ENCODE peak calls at places on chromosomes 6 and 20, in five cellular contexts. One of them, this sample, is unnamed.

GRCh38 chr6:81697564-81697963 is 54.9 kb downstream of the TENT5A start:
- DNase-seq in NCI-H1417: no peak
- DNase-seq in activated B cell treated with CpG ODN at 0.5 μM for 24 hours: no peak
- DNase-seq in activated CD8-positive, alpha-beta memory T cell treated with anti-CD3 and anti-CD28 coated beads for 24 hours: no peak
- DNase-seq in HTR-8/SVneo: no peak
- DNase-seq in this sample: no peak

GRCh38 chr6:141675957-141676356 is 456.8 kb upstream of the GJE1 start:
- DNase-seq in activated CD8-positive, alpha-beta memory T cell treated with anti-CD3 and anti-CD28 coated beads for 24 hours: no peak
- DNase-seq in HTR-8/SVneo: no peak
- DNase-seq in NCI-H1417: no peak
- DNase-seq in activated B cell treated with CpG ODN at 0.5 μM for 24 hours: no peak
- DNase-seq in this sample: no peak

GRCh38 chr6:13229205-13230085 is 98.9 kb downstream of the TBC1D7 start:
- DNase-seq in HTR-8/SVneo: no peak
- DNase-seq in NCI-H1417: peak; percentile 5
- DNase-seq in activated CD8-positive, alpha-beta memory T cell treated with anti-CD3 and anti-CD28 coated beads for 24 hours: peak; percentile 78
- DNase-seq in activated B cell treated with CpG ODN at 0.5 μM for 24 hours: peak; percentile 28
- DNase-seq in this sample: peak; percentile 28

GRCh38 chr6:17998003-17998402 is 10.6 kb upstream of the KIF13A start:
- DNase-seq in NCI-H1417: no peak
- DNase-seq in HTR-8/SVneo: no peak
- DNase-seq in activated CD8-positive, alpha-beta memory T cell treated with anti-CD3 and anti-CD28 coated beads for 24 hours: no peak
- DNase-seq in activated B cell treated with CpG ODN at 0.5 μM for 24 hours: no peak
- DNase-seq in this sample: no peak

GRCh38 chr6:42704251-42704936 is 18.0 kb downstream of the PRPH2 start:
- DNase-seq in NCI-H1417: peak; percentile 61
- DNase-seq in activated CD8-positive, alpha-beta memory T cell treated with anti-CD3 and anti-CD28 coated beads for 24 hours: no peak
- DNase-seq in HTR-8/SVneo: no peak
- DNase-seq in activated B cell treated with CpG ODN at 0.5 μM for 24 hours: no peak
- DNase-seq in this sample: no peak

GRCh38 chr6:63643862-63644261 is 8.3 kb downstream of the PHF3 start:
- DNase-seq in activated CD8-positive, alpha-beta memory T cell treated with anti-CD3 and anti-CD28 coated beads for 24 hours: no peak
- DNase-seq in activated B cell treated with CpG ODN at 0.5 μM for 24 hours: no peak
- DNase-seq in NCI-H1417: no peak
- DNase-seq in HTR-8/SVneo: no peak
- DNase-seq in this sample: no peak

GRCh38 chr6:162907876-162908481 is 180.2 kb downstream of the PACRG start:
- DNase-seq in NCI-H1417: no peak
- DNase-seq in activated B cell treated with CpG ODN at 0.5 μM for 24 hours: no peak
- DNase-seq in activated CD8-positive, alpha-beta memory T cell treated with anti-CD3 and anti-CD28 coated beads for 24 hours: no peak
- DNase-seq in HTR-8/SVneo: no peak
- DNase-seq in this sample: no peak

GRCh38 chr6:72446427-72446826 is 175.4 kb upstream of the KCNQ5 start:
- DNase-seq in activated CD8-positive, alpha-beta memory T cell treated with anti-CD3 and anti-CD28 coated beads for 24 hours: no peak
- DNase-seq in activated B cell treated with CpG ODN at 0.5 μM for 24 hours: no peak
- DNase-seq in HTR-8/SVneo: no peak
- DNase-seq in NCI-H1417: no peak
- DNase-seq in this sample: no peak

GRCh38 chr6:149723771-149724417 is 6.0 kb upstream of the LATS1 start:
- DNase-seq in NCI-H1417: peak; percentile 34
- DNase-seq in activated CD8-positive, alpha-beta memory T cell treated with anti-CD3 and anti-CD28 coated beads for 24 hours: no peak
- DNase-seq in activated B cell treated with CpG ODN at 0.5 μM for 24 hours: no peak
- DNase-seq in HTR-8/SVneo: peak; percentile 42
- DNase-seq in this sample: peak; percentile 11

GRCh38 chr6:84177253-84177652 is 50.2 kb downstream of the CEP162 start:
- DNase-seq in NCI-H1417: no peak
- DNase-seq in activated CD8-positive, alpha-beta memory T cell treated with anti-CD3 and anti-CD28 coated beads for 24 hours: no peak
- DNase-seq in activated B cell treated with CpG ODN at 0.5 μM for 24 hours: no peak
- DNase-seq in HTR-8/SVneo: no peak
- DNase-seq in this sample: no peak

GRCh38 chr20:54928564-54928963 is 453.2 kb downstream of the DOK5 start:
- DNase-seq in HTR-8/SVneo: no peak
- DNase-seq in activated B cell treated with CpG ODN at 0.5 μM for 24 hours: no peak
- DNase-seq in NCI-H1417: no peak
- DNase-seq in activated CD8-positive, alpha-beta memory T cell treated with anti-CD3 and anti-CD28 coated beads for 24 hours: no peak
- DNase-seq in this sample: no peak

GRCh38 chr20:9400371-9401025 is 113.9 kb upstream of the LAMP5 start:
- DNase-seq in activated B cell treated with CpG ODN at 0.5 μM for 24 hours: no peak
- DNase-seq in activated CD8-positive, alpha-beta memory T cell treated with anti-CD3 and anti-CD28 coated beads for 24 hours: no peak
- DNase-seq in NCI-H1417: peak; percentile 21
- DNase-seq in HTR-8/SVneo: no peak
- DNase-seq in this sample: no peak

GRCh38 chr20:63179876-63180275 is 36.1 kb downstream of the YTHDF1 start:
- DNase-seq in activated B cell treated with CpG ODN at 0.5 μM for 24 hours: no peak
- DNase-seq in NCI-H1417: no peak
- DNase-seq in HTR-8/SVneo: no peak
- DNase-seq in activated CD8-positive, alpha-beta memory T cell treated with anti-CD3 and anti-CD28 coated beads for 24 hours: no peak
- DNase-seq in this sample: no peak

GRCh38 chr6:39923394-39923793 is 10.9 kb downstream of the MOCS1 start:
- DNase-seq in activated B cell treated with CpG ODN at 0.5 μM for 24 hours: no peak
- DNase-seq in NCI-H1417: no peak
- DNase-seq in activated CD8-positive, alpha-beta memory T cell treated with anti-CD3 and anti-CD28 coated beads for 24 hours: no peak
- DNase-seq in HTR-8/SVneo: no peak
- DNase-seq in this sample: peak; percentile 2

GRCh38 chr6:31720196-31720770 is 1.3 kb downstream of the LY6G6C start:
- DNase-seq in activated B cell treated with CpG ODN at 0.5 μM for 24 hours: no peak
- DNase-seq in HTR-8/SVneo: no peak
- DNase-seq in activated CD8-positive, alpha-beta memory T cell treated with anti-CD3 and anti-CD28 coated beads for 24 hours: no peak
- DNase-seq in NCI-H1417: no peak
- DNase-seq in this sample: peak; percentile 69

GRCh38 chr20:45826381-45827019 is 612 bp downstream of the TNNC2 start:
- DNase-seq in activated B cell treated with CpG ODN at 0.5 μM for 24 hours: no peak
- DNase-seq in HTR-8/SVneo: no peak
- DNase-seq in activated CD8-positive, alpha-beta memory T cell treated with anti-CD3 and anti-CD28 coated beads for 24 hours: no peak
- DNase-seq in NCI-H1417: peak; percentile 49
- DNase-seq in this sample: no peak

GRCh38 chr6:1596088-1596852 is 13.4 kb upstream of the FOXC1 start:
- DNase-seq in NCI-H1417: peak; percentile 63
- DNase-seq in activated CD8-positive, alpha-beta memory T cell treated with anti-CD3 and anti-CD28 coated beads for 24 hours: peak; percentile 87
- DNase-seq in activated B cell treated with CpG ODN at 0.5 μM for 24 hours: peak; percentile 50
- DNase-seq in HTR-8/SVneo: peak; percentile 80
- DNase-seq in this sample: peak; percentile 61

GRCh38 chr6:160277546-160277945 is 18.9 kb upstream of the SLC22A2 start:
- DNase-seq in activated CD8-positive, alpha-beta memory T cell treated with anti-CD3 and anti-CD28 coated beads for 24 hours: no peak
- DNase-seq in NCI-H1417: no peak
- DNase-seq in activated B cell treated with CpG ODN at 0.5 μM for 24 hours: no peak
- DNase-seq in HTR-8/SVneo: no peak
- DNase-seq in this sample: no peak

GRCh38 chr20:45235995-45236394 is 14.8 kb downstream of the SEMG2 start:
- DNase-seq in HTR-8/SVneo: no peak
- DNase-seq in activated B cell treated with CpG ODN at 0.5 μM for 24 hours: no peak
- DNase-seq in activated CD8-positive, alpha-beta memory T cell treated with anti-CD3 and anti-CD28 coated beads for 24 hours: no peak
- DNase-seq in NCI-H1417: no peak
- DNase-seq in this sample: peak; percentile 34

GRCh38 chr20:59673288-59673997 is 69.1 kb downstream of the PHACTR3 start:
- DNase-seq in HTR-8/SVneo: no peak
- DNase-seq in NCI-H1417: no peak
- DNase-seq in activated B cell treated with CpG ODN at 0.5 μM for 24 hours: no peak
- DNase-seq in activated CD8-positive, alpha-beta memory T cell treated with anti-CD3 and anti-CD28 coated beads for 24 hours: peak; percentile 26
- DNase-seq in this sample: no peak

GRCh38 chr20:45111799-45112471 is 3.0 kb downstream of the WFDC5 start:
- DNase-seq in NCI-H1417: no peak
- DNase-seq in HTR-8/SVneo: no peak
- DNase-seq in activated B cell treated with CpG ODN at 0.5 μM for 24 hours: no peak
- DNase-seq in activated CD8-positive, alpha-beta memory T cell treated with anti-CD3 and anti-CD28 coated beads for 24 hours: no peak
- DNase-seq in this sample: no peak

GRCh38 chr6:27502508-27503435 is 29.9 kb upstream of the ZNF184 start:
- DNase-seq in activated CD8-positive, alpha-beta memory T cell treated with anti-CD3 and anti-CD28 coated beads for 24 hours: peak; percentile 90
- DNase-seq in NCI-H1417: peak; percentile 40
- DNase-seq in HTR-8/SVneo: no peak
- DNase-seq in activated B cell treated with CpG ODN at 0.5 μM for 24 hours: peak; percentile 47
- DNase-seq in this sample: peak; percentile 70

GRCh38 chr20:32155017-32155965 is 45.8 kb downstream of the TM9SF4 start:
- DNase-seq in NCI-H1417: no peak
- DNase-seq in activated B cell treated with CpG ODN at 0.5 μM for 24 hours: no peak
- DNase-seq in activated CD8-positive, alpha-beta memory T cell treated with anti-CD3 and anti-CD28 coated beads for 24 hours: peak; percentile 63
- DNase-seq in HTR-8/SVneo: peak; percentile 56
- DNase-seq in this sample: peak; percentile 68

GRCh38 chr6:151413372-151414145 is 22.2 kb upstream of the ZBTB2 start:
- DNase-seq in NCI-H1417: no peak
- DNase-seq in HTR-8/SVneo: no peak
- DNase-seq in activated CD8-positive, alpha-beta memory T cell treated with anti-CD3 and anti-CD28 coated beads for 24 hours: no peak
- DNase-seq in activated B cell treated with CpG ODN at 0.5 μM for 24 hours: no peak
- DNase-seq in this sample: no peak

GRCh38 chr20:16898433-16898832 is 150.3 kb downstream of the OTOR start:
- DNase-seq in activated CD8-positive, alpha-beta memory T cell treated with anti-CD3 and anti-CD28 coated beads for 24 hours: no peak
- DNase-seq in activated B cell treated with CpG ODN at 0.5 μM for 24 hours: no peak
- DNase-seq in HTR-8/SVneo: no peak
- DNase-seq in NCI-H1417: no peak
- DNase-seq in this sample: no peak

GRCh38 chr6:84536914-84537638 is 227.3 kb downstream of the TBX18 start:
- DNase-seq in HTR-8/SVneo: no peak
- DNase-seq in activated CD8-positive, alpha-beta memory T cell treated with anti-CD3 and anti-CD28 coated beads for 24 hours: no peak
- DNase-seq in activated B cell treated with CpG ODN at 0.5 μM for 24 hours: no peak
- DNase-seq in NCI-H1417: no peak
- DNase-seq in this sample: no peak